ENCODE peak calls at places on chromosomes 5 and 9, in eight cellular contexts. R is mesenteric fat pad; L is nephron progenitor cell; K is NT2/D1; N is activated effector memory CD4-positive, alpha-beta T cell treated with Interleukin-2 at 50 U/mL for 16 hours; V is fibroblast of pulmonary artery; C is body of pancreas; T is T-helper 1 cell. P is an unnamed sample.
A peak's percentile ranks its signal among the peaks of the same experiment; 100 is the strongest.

GRCh38 chr9:91302831-91303230 is 58.9 kb downstream of the AUH start:
- DNase-seq in R (no peak), L (no peak), K (no peak), N (no peak), V (peak; percentile 79), C (peak; percentile 36), T (no peak), P (no peak)

GRCh38 chr5:147559725-147560124 is 49.9 kb upstream of the DPYSL3 start:
- DNase-seq in R (no peak), L (no peak), K (no peak), N (no peak), V (no peak), C (no peak), T (no peak), P (no peak)

GRCh38 chr9:77156646-77157371 is 20.5 kb upstream of the VPS13A start:
- DNase-seq in R (no peak), L (no peak), K (no peak), N (no peak), V (no peak), C (no peak), T (no peak), P (no peak)

GRCh38 chr5:138438003-138438723 is 694 bp upstream of the REEP2 start:
- DNase-seq in R (peak; percentile 60), L (no peak), K (no peak), N (no peak), V (no peak), C (no peak), T (no peak), P (no peak)

GRCh38 chr5:138878437-138879235 is 3.5 kb upstream of the LRRTM2 start:
- DNase-seq in R (no peak), L (no peak), K (no peak), N (no peak), V (no peak), C (no peak), T (no peak), P (no peak)

GRCh38 chr9:135992486-135993408 is 31.6 kb upstream of the UBAC1 start:
- DNase-seq in R (peak; percentile 94), L (peak; percentile 83), K (peak; percentile 64), N (peak; percentile 42), V (peak; percentile 89), C (peak; percentile 81), T (no peak), P (no peak)

GRCh38 chr9:121895274-121895835 is 197.8 kb downstream of the TTLL11 start:
- DNase-seq in R (no peak), L (no peak), K (no peak), N (no peak), V (no peak), C (no peak), T (no peak), P (no peak)

GRCh38 chr9:133440884-133441283 is 18.7 kb downstream of the ADAMTS13 start:
- DNase-seq in R (no peak), L (no peak), K (no peak), N (no peak), V (no peak), C (no peak), T (no peak), P (no peak)

GRCh38 chr9:133284362-133284761 is 9.4 kb upstream of the ABO start:
- DNase-seq in R (no peak), L (no peak), K (no peak), N (no peak), V (no peak), C (no peak), T (no peak), P (no peak)

P was measured in NCI-H524.